ENCODE peak calls at places on chromosome 21, in six cellular contexts. R is fibroblast of the aortic adventitia, K is lower leg skin, F is right atrium auricular region, P is right lobe of liver, L is fibroblast of villous mesenchyme. E is an unnamed sample.

GRCh38 chr21:44836666-44837471 is 19.0 kb upstream of the SUMO3 start:
- DNase-seq in R (peak), K (no peak), F (no peak), P (no peak), L (peak), E (no peak)

GRCh38 chr21:39763282-39763970 is 18.4 kb downstream of the IGSF5 start:
- DNase-seq in R (no peak), K (no peak), F (no peak), P (no peak), L (no peak), E (no peak)

GRCh38 chr21:44513389-44514217 is 26.4 kb downstream of the KRTAP10-1 start:
- DNase-seq in R (no peak), K (no peak), F (no peak), P (peak), L (no peak), E (no peak)

GRCh38 chr21:41816583-41817165 is 49.8 kb upstream of the RIPK4 start:
- DNase-seq in R (peak), K (peak), F (peak), P (peak), L (peak), E (no peak)

GRCh38 chr21:32248616-32249550 is 30.0 kb downstream of the MIS18A start:
- DNase-seq in R (peak), K (no peak), F (no peak), P (no peak), L (no peak), E (no peak)

GRCh38 chr21:16192900-16193299 is 463.1 kb downstream of the USP25 start:
- DNase-seq in R (peak), K (peak), F (peak), P (no peak), L (no peak), E (no peak)

GRCh38 chr21:16742116-16742515 is 770.7 kb upstream of the CXADR start:
- DNase-seq in R (peak), K (peak), F (no peak), P (no peak), L (no peak), E (no peak)

GRCh38 chr21:16193758-16194606 is 464.2 kb downstream of the USP25 start:
- DNase-seq in R (peak), K (peak), F (peak), P (peak), L (peak), E (peak)

GRCh38 chr21:41621523-41621922 is 113.6 kb upstream of the TMPRSS2 start:
- DNase-seq in R (peak), K (no peak), F (no peak), P (no peak), L (no peak), E (no peak)

GRCh38 chr21:42775123-42775522 is 104.2 kb downstream of the WDR4 start:
- DNase-seq in R (no peak), K (no peak), F (no peak), P (no peak), L (no peak), E (no peak)

GRCh38 chr21:30340714-30341573 is 3.5 kb upstream of the KRTAP27-1 start:
- DNase-seq in R (peak), K (peak), F (no peak), P (no peak), L (peak), E (no peak)

GRCh38 chr21:15064576-15065380 is at the start of gene NRIP1:
- DNase-seq in R (peak), K (peak), F (peak), P (peak), L (peak), E (peak)

GRCh38 chr21:44299458-44300261 is at the start of gene PFKL:
- DNase-seq in R (peak), K (peak), F (no peak), P (peak), L (peak), E (no peak)

GRCh38 chr21:39535646-39536437 is 76.9 kb upstream of the B3GALT5 start:
- DNase-seq in R (no peak), K (no peak), F (no peak), P (no peak), L (no peak), E (no peak)

GRCh38 chr21:43295016-43295958 is 126.5 kb downstream of the CRYAA start:
- DNase-seq in R (no peak), K (no peak), F (no peak), P (no peak), L (no peak), E (no peak)

GRCh38 chr21:21383126-21383525 is 384.9 kb downstream of the NCAM2 start:
- DNase-seq in R (peak), K (no peak), F (no peak), P (no peak), L (peak), E (no peak)

GRCh38 chr21:42461881-42462877 is 33.8 kb downstream of the RSPH1 start:
- DNase-seq in R (no peak), K (no peak), F (no peak), P (peak), L (no peak), E (no peak)

GRCh38 chr21:32476661-32477423 is 64.3 kb downstream of the EVA1C start:
- DNase-seq in R (no peak), K (no peak), F (no peak), P (no peak), L (no peak), E (no peak)

GRCh38 chr21:17495680-17496079 is 17.2 kb upstream of the CXADR start:
- DNase-seq in R (peak), K (no peak), F (no peak), P (no peak), L (peak), E (no peak)

DNA sequence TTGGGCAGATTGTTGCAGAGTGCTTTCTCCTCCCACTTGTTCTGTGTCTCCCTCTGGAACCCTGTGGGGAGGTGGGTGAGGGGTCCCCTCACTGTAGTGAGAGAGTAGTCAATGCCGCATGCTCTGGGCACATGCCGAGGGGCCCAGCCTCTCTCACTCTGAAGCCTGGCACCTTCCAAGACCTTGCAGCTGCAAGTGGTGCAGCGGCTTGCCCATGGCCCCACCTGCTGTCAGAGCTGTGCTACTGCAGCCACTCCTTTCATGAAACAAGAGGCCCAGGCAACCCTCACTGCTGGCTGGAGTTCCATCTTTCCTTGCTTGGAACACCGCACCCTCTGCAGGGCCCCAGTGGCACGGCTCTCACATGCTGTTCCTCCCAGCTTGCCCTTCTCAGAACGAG is 58.4 kb upstream of the COL6A1 start:
- DNase-seq in R (peak), K (peak), F (peak), P (peak), L (peak), E (peak)
- TF ChIP-seq CTCF in R (peak), K (no peak), F (peak), P (peak), L (peak), E (peak)

DNA sequence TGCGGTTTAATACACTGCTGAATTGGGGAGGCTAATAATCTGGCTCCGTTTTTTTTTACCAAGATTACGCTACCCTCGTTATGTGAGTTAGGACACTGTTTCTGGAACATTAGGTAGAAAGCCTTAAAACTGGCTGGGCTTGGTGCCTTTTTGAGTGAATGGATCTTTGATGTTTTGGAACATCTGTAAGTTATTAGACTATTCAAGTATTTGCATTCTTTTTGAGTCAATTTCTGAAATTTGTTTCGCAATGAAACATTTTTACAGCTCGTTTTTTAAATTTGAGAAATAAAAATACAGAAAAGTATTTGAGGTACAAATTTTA is 106.9 kb downstream of the LTN1 start:
- DNase-seq in R (peak), K (peak), F (no peak), P (no peak), L (peak), E (no peak)
- H3K4me3 ChIP-seq in R (no peak), K (no peak), F (no peak), P (no peak), L (no peak), E (no peak)

GRCh38 chr21:23968722-23969647 is 1638.3 kb downstream of the MRPL39 start:
- DNase-seq in R (peak), K (peak), F (no peak), P (no peak), L (no peak), E (no peak)
- TF ChIP-seq CTCF in R (peak), K (no peak), F (no peak), P (peak), L (no peak), E (peak)

GRCh38 chr21:37435120-37435519 is 68.5 kb downstream of the DYRK1A start:
- DNase-seq in R (peak), K (peak), F (no peak), P (no peak), L (peak), E (peak)
- H3K4me3 ChIP-seq in R (no peak), K (no peak), F (no peak), P (no peak), L (no peak), E (no peak)